ENCODE peak calls at places on chromosomes 5 and 9, in ten cellular contexts. I, V, T, H, P, C, L, Y, K and N are unnamed samples.

GRCh38 chr9:132018957-132019405 is 60.7 kb downstream of the MED27 start:
- DNase-seq in I (peak), V (no peak), T (no peak), H (no peak), P (no peak), C (no peak), L (no peak), Y (no peak), K (no peak), N (no peak)

GRCh38 chr5:55344392-55344992 is 36.7 kb downstream of the MTREX start:
- DNase-seq in I (peak), V (peak), T (peak), H (no peak), P (peak), C (peak), L (peak), Y (peak), K (no peak), N (peak)

GRCh38 chr5:134041570-134042411 is 37.0 kb upstream of the VDAC1 start:
- DNase-seq in I (no peak), V (no peak), T (no peak), H (no peak), P (no peak), C (no peak), L (no peak), Y (no peak), K (no peak), N (no peak)

GRCh38 chr9:137276757-137277328 is 683 bp upstream of the TOR4A start:
- DNase-seq in I (peak), V (peak), T (no peak), H (peak), P (no peak), C (peak), L (peak), Y (peak), K (no peak), N (no peak)

GRCh38 chr5:21810737-21811316 is 1042.3 kb downstream of the CDH12 start:
- DNase-seq in I (no peak), V (peak), T (peak), H (no peak), P (peak), C (peak), L (no peak), Y (peak), K (no peak), N (no peak)

GRCh38 chr5:171954721-171955120 is 51.7 kb downstream of the FBXW11 start:
- DNase-seq in I (no peak), V (no peak), T (peak), H (no peak), P (peak), C (no peak), L (no peak), Y (peak), K (no peak), N (no peak)

GRCh38 chr5:150339165-150339564 is 18.3 kb upstream of the TCOF1 start:
- DNase-seq in I (no peak), V (no peak), T (no peak), H (no peak), P (no peak), C (no peak), L (no peak), Y (no peak), K (no peak), N (no peak)

GRCh38 chr5:58077966-58078365 is 381.9 kb downstream of the PLK2 start:
- DNase-seq in I (no peak), V (no peak), T (no peak), H (no peak), P (no peak), C (no peak), L (no peak), Y (no peak), K (no peak), N (peak)

GRCh38 chr9:135669616-135670285 is 6.6 kb downstream of the LCN9 start:
- DNase-seq in I (no peak), V (no peak), T (no peak), H (peak), P (no peak), C (no peak), L (no peak), Y (no peak), K (no peak), N (no peak)

GRCh38 chr5:57658009-57658408 is 175.4 kb upstream of the ACTBL2 start:
- DNase-seq in I (no peak), V (no peak), T (no peak), H (no peak), P (no peak), C (no peak), L (no peak), Y (no peak), K (no peak), N (no peak)

GRCh38 chr9:11702529-11702928 is 990.7 kb upstream of the TYRP1 start:
- DNase-seq in I (no peak), V (no peak), T (peak), H (no peak), P (no peak), C (no peak), L (no peak), Y (no peak), K (no peak), N (no peak)

GRCh38 chr5:73701566-73701965 is 75.6 kb downstream of the ARHGEF28 start:
- DNase-seq in I (no peak), V (no peak), T (peak), H (no peak), P (peak), C (no peak), L (no peak), Y (no peak), K (no peak), N (peak)

GRCh38 chr5:73759771-73760170 is 133.8 kb downstream of the ARHGEF28 start:
- DNase-seq in I (no peak), V (no peak), T (no peak), H (no peak), P (no peak), C (no peak), L (no peak), Y (no peak), K (no peak), N (no peak)

GRCh38 chr5:43711496-43711895 is 108.5 kb downstream of the NNT start:
- DNase-seq in I (no peak), V (no peak), T (peak), H (no peak), P (peak), C (no peak), L (no peak), Y (no peak), K (no peak), N (no peak)

GRCh38 chr5:163585206-163585605 is 79.8 kb downstream of the MAT2B start:
- DNase-seq in I (no peak), V (no peak), T (peak), H (no peak), P (peak), C (no peak), L (no peak), Y (no peak), K (no peak), N (no peak)

GRCh38 chr5:141641634-141642278 is 5.0 kb downstream of the RELL2 start:
- DNase-seq in I (no peak), V (peak), T (peak), H (no peak), P (peak), C (no peak), L (no peak), Y (peak), K (peak), N (no peak)
- TF ChIP-seq CTCF in I (no peak), V (peak), T (peak), H (no peak), P (peak), C (no peak), L (peak), Y (peak), K (peak), N (peak)

GRCh38 chr5:181205402-181205734 is 372 bp upstream of the TRIM7 start:
- DNase-seq in I (no peak), V (no peak), T (no peak), H (no peak), P (no peak), C (no peak), L (no peak), Y (no peak), K (no peak), N (no peak)

GRCh38 chr5:181205735-181206401 is 872 bp upstream of the TRIM7 start:
- DNase-seq in I (no peak), V (no peak), T (peak), H (no peak), P (no peak), C (peak), L (no peak), Y (no peak), K (no peak), N (no peak)

GRCh38 chr5:181204561-181205401 is at the start of gene TRIM7:
- DNase-seq in I (peak), V (peak), T (peak), H (peak), P (peak), C (peak), L (no peak), Y (peak), K (no peak), N (no peak)

GRCh38 chr5:181207214-181207959 is 2.4 kb upstream of the TRIM7 start:
- DNase-seq in I (peak), V (peak), T (peak), H (peak), P (peak), C (peak), L (peak), Y (peak), K (no peak), N (no peak)

DNA sequence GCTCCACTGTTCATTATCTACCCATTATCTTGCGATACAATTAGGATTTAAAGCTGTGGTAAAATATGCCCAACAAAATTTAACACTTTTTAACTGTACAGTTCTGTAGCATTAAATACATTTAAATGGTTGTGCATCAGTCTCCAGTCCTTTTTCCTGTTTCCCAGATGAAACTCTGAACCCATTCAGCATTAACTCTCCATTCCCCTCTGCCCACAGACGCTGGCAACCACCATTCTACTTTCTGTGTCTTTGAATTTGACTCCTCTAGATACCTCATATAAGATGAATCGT is 2.9 kb upstream of the TRIM7 start:
- DNase-seq in I (no peak), V (no peak), T (no peak), H (no peak), P (no peak), C (no peak), L (no peak), Y (no peak), K (no peak), N (no peak)
- H3K4me3 ChIP-seq in I (peak), V (no peak), T (peak), H (peak), P (no peak), C (peak), L (no peak), Y (no peak), K (peak), N (no peak)

DNA sequence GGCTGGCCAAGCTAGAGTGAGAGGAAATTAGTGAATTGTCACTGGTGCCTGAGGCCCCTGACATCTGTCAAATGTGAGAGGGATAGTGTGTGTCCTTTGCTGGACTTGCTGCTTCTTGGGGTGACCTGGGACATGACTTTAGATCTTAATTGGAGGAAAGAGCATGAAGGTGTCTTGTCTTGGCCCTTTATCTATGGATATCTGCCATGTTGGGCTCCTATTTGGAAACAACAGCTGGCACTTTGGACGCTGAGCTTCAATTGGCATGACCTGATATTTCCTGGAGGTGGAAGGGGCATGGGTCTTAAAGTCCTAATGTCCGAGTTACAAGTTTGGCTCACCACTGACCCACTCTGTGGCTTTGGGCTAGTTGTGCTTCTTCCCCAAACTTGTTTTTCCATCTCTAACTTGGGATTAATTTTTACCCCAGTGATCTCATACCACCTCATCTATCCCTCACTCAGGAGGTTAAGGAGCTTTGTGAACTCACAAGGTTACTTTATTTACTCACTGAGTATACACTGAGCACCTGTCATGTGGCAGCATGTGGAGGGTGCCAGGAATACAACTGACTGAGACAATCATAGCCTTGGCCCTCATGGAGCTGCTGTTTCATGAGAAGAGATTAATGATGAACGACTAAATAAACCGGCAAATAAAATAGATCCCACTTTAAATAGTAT is 30.1 kb upstream of the CXCL14 start:
- DNase-seq in I (no peak), V (no peak), T (peak), H (no peak), P (no peak), C (no peak), L (no peak), Y (no peak), K (peak), N (no peak)
- TF ChIP-seq CTCF in I (no peak), V (no peak), T (no peak), H (no peak), P (no peak), C (no peak), L (no peak), Y (no peak), K (no peak), N (no peak)

DNA sequence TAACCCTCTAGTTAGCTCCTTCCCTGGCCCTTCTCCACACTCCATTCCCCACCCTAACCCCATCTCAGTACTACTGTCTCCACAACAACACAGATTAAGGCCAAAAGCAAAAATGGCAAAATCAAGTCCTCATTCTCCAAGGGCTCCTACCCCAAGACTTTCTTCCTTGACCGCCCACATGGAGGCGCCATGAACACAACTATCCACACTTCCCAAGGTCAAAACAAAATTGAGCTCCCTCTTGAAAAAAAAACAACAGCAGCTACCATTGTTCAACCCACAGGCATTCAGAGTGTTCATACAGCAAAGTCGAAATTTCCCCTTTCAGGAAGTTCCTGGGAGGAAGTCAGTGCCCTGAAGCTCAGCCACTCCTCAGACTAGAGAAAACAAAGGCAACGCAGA is 54.4 kb downstream of the GNAQ start:
- DNase-seq in I (peak), V (peak), T (peak), H (no peak), P (peak), C (peak), L (no peak), Y (peak), K (peak), N (no peak)
- H3K4me3 ChIP-seq in I (no peak), V (no peak), T (no peak), H (no peak), P (no peak), C (no peak), L (no peak), Y (peak), K (no peak), N (no peak)

DNA sequence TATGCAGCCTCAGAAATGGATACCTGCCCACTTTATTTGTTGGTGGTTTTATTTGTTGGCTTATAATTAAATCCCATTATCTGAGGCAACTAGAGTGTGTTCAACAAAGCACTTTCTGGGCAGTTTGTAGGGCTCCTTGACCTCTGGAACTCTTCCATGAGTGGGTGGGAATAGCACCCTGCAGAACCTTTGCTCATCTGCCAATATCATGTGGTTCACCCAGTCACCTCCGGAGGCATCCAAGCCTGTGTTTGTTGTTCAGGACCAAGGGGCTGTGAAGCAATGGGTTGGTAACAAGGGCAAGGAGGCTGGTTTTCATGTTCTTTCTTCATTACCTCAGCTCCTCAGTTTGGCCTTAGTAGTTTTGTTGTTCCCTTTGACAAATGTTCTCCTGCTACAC is 314.0 kb downstream of the NDUFS4 start:
- DNase-seq in I (no peak), V (peak), T (peak), H (no peak), P (no peak), C (no peak), L (no peak), Y (no peak), K (peak), N (no peak)
- TF ChIP-seq CTCF in I (no peak), V (peak), T (peak), H (no peak), P (no peak), C (no peak), L (peak), Y (no peak), K (peak), N (no peak)

GRCh38 chr5:159507661-159508060 is 177.4 kb upstream of the IL12B start:
- DNase-seq in I (no peak), V (no peak), T (no peak), H (no peak), P (no peak), C (no peak), L (no peak), Y (no peak), K (no peak), N (no peak)

GRCh38 chr5:159507055-159507454 is 176.8 kb upstream of the IL12B start:
- DNase-seq in I (no peak), V (no peak), T (no peak), H (no peak), P (no peak), C (no peak), L (no peak), Y (no peak), K (no peak), N (no peak)

GRCh38 chr5:159504106-159504856 is 174.0 kb upstream of the IL12B start:
- DNase-seq in I (no peak), V (no peak), T (peak), H (no peak), P (no peak), C (no peak), L (no peak), Y (no peak), K (no peak), N (no peak)

GRCh38 chr5:159503236-159503635 is 172.9 kb upstream of the IL12B start:
- DNase-seq in I (no peak), V (no peak), T (no peak), H (no peak), P (no peak), C (no peak), L (no peak), Y (no peak), K (no peak), N (no peak)

GRCh38 chr5:159504857-159505304 is 174.6 kb upstream of the IL12B start:
- DNase-seq in I (peak), V (no peak), T (peak), H (no peak), P (peak), C (no peak), L (no peak), Y (no peak), K (no peak), N (no peak)
- H3K4me3 ChIP-seq in I (no peak), V (no peak), T (no peak), H (no peak), P (no peak), C (no peak), L (no peak), Y (no peak), K (no peak), N (no peak)

GRCh38 chr9:121073038-121073437 is 1.7 kb upstream of the CNTRL start:
- DNase-seq in I (peak), V (no peak), T (peak), H (no peak), P (peak), C (no peak), L (peak), Y (peak), K (no peak), N (no peak)
- TF ChIP-seq CTCF in I (no peak), V (no peak), T (no peak), H (no peak), P (no peak), C (no peak), L (no peak), Y (no peak), K (no peak), N (no peak)

GRCh38 chr9:129270903-129271431 is 92.9 kb upstream of the IER5L start:
- DNase-seq in I (no peak), V (no peak), T (no peak), H (peak), P (peak), C (no peak), L (peak), Y (no peak), K (no peak), N (no peak)
- H3K4me3 ChIP-seq in I (no peak), V (no peak), T (no peak), H (no peak), P (no peak), C (no peak), L (no peak), Y (no peak), K (no peak), N (no peak)

GRCh38 chr9:4550777-4551476 is 60.7 kb downstream of the SLC1A1 start:
- DNase-seq in I (no peak), V (no peak), T (no peak), H (no peak), P (no peak), C (no peak), L (no peak), Y (peak), K (no peak), N (no peak)

GRCh38 chr9:4549751-4550295 is 59.6 kb downstream of the SLC1A1 start:
- DNase-seq in I (no peak), V (no peak), T (no peak), H (no peak), P (no peak), C (no peak), L (no peak), Y (peak), K (no peak), N (no peak)

GRCh38 chr9:4547016-4547415 is 56.7 kb downstream of the SLC1A1 start:
- DNase-seq in I (no peak), V (no peak), T (no peak), H (no peak), P (no peak), C (no peak), L (no peak), Y (peak), K (no peak), N (no peak)

GRCh38 chr9:4553951-4554381 is 63.7 kb downstream of the SLC1A1 start:
- DNase-seq in I (no peak), V (no peak), T (peak), H (no peak), P (no peak), C (no peak), L (no peak), Y (peak), K (no peak), N (peak)

DNA sequence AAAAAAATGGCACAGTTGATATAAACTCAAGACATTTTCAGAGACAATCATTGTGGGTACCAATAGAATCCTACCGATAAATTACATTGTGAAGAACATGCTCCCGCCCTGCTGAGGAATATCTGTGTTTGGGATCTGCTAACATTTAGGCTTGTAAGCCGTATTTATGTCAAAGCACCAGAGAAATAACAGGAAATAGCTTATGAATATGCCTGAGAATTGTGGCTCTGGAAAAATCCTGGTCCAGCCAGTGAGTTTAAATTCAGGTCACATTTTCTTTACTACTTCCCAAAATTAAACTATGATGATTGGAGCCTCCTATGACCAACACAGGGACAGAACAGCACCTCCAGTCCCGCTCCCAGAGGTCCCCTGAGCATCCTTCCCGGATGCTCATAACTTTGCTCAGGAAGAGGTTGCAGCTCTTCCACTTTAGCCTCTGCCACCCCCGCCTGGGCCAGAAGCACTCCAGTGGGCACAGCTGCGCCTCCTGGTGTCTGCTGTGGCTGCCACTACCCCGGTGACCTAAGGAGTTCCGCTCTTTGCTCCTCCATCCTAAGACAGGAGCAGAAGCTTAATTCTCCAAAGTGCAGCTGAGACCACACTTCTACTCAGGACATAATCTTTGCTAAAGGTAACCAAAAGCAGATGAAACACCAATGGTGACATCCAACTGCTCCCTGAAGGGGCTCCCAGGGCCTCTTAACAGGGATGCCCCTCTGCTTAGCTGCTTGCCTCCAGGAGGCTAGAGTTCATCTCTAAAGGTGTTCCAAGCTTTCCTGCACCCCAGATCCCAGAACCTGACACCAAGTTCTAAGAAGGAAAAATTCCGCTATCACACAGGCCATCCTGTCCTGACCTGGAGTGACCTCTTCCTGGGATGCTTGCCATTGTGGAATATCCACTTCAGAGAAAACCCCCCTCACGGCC is 58.8 kb downstream of the SLC1A1 start:
- DNase-seq in I (peak), V (peak), T (peak), H (no peak), P (no peak), C (peak), L (no peak), Y (peak), K (no peak), N (no peak)
- TF ChIP-seq CTCF in I (no peak), V (peak), T (no peak), H (no peak), P (no peak), C (peak), L (peak), Y (peak), K (peak), N (peak)